ENCODE peak calls at places on chromosomes 6 and 20, in six cellular contexts. H is NCI-H187 treated with DMSO at 0.1 percent for 48 hours; W is NCI-H1417; C is stimulated activated CD8-positive, alpha-beta memory T cell treated with anti-CD3 and anti-CD28 coated beads, Interleukin-15, amount 100 ng/mL, for 48 hours; R is fibroblast of the aortic adventitia; B is brain microvascular endothelial cell. V is an unnamed sample.
A peak's percentile ranks its signal among the peaks of the same experiment; 100 is the strongest.

GRCh38 chr6:35360349-35361138 is 18.2 kb downstream of the PPARD start:
- DNase-seq in H (no peak), W (no peak), C (no peak), R (no peak), B (no peak), V (no peak)

GRCh38 chr6:56649053-56649769 is 6.5 kb upstream of the DST start:
- DNase-seq in H (peak; percentile 43), W (peak; percentile 46), C (no peak), R (peak; percentile 42), B (no peak), V (no peak)

GRCh38 chr20:10090588-10091166 is 55.9 kb downstream of the ANKEF1 start:
- DNase-seq in H (peak; percentile 40), W (peak; percentile 49), C (no peak), R (peak; percentile 71), B (peak; percentile 44), V (no peak)

GRCh38 chr6:135830452-135830851 is 21.0 kb upstream of the PDE7B start:
- DNase-seq in H (no peak), W (no peak), C (no peak), R (no peak), B (peak; percentile 14), V (no peak)

GRCh38 chr6:55674672-55675071 is 95.7 kb upstream of the HMGCLL1 start:
- DNase-seq in H (no peak), W (no peak), C (no peak), R (no peak), B (no peak), V (no peak)

GRCh38 chr6:154276810-154277577 is 79.6 kb downstream of the IPCEF1 start:
- DNase-seq in H (no peak), W (peak; percentile 12), C (no peak), R (peak; percentile 67), B (no peak), V (peak; percentile 56)

GRCh38 chr6:11110921-11111768 is at the start of gene ERVFRD-1:
- DNase-seq in H (no peak), W (no peak), C (no peak), R (no peak), B (no peak), V (no peak)

GRCh38 chr6:12733876-12734275 is 17.3 kb downstream of the PHACTR1 start:
- DNase-seq in H (no peak), W (no peak), C (no peak), R (no peak), B (no peak), V (no peak)

GRCh38 chr20:47035191-47035590 is 140.5 kb downstream of the EYA2 start:
- DNase-seq in H (no peak), W (no peak), C (no peak), R (no peak), B (no peak), V (no peak)

V was measured in immature natural killer cell.